ENCODE peak calls at places on chromosomes 3 and 15, in ten cellular contexts. G, O, K, T, Y, M, S, I, Z and X are unnamed samples.

GRCh38 chr15:33857726-33858125 is 110.6 kb upstream of the CHRM5 start:
- DNase-seq in O (no peak), K (no peak), Y (no peak), T (no peak), G (no peak), Z (no peak), I (no peak), M (no peak), S (no peak), X (no peak)

GRCh38 chr3:155070932-155071387 is 9.2 kb upstream of the MME start:
- DNase-seq in S (no peak), K (no peak), O (peak), Y (peak), G (no peak), I (no peak), T (no peak), Z (no peak), M (peak), X (no peak)

GRCh38 chr3:107028626-107029025 is 348.6 kb upstream of the CCDC54 start:
- DNase-seq in I (no peak), O (no peak), T (no peak), S (no peak), K (no peak), M (no peak), G (no peak), Y (no peak), Z (no peak), X (no peak)

GRCh38 chr3:106206165-106206564 is 337.4 kb upstream of the CBLB start:
- DNase-seq in T (no peak), K (no peak), S (no peak), I (no peak), G (peak), O (no peak), Z (peak), M (no peak), Y (peak), X (no peak)

GRCh38 chr15:50219820-50220219 is 37.8 kb downstream of the SLC27A2 start:
- DNase-seq in K (no peak), G (no peak), I (no peak), O (no peak), S (no peak), T (no peak), Y (peak), Z (no peak), M (no peak), X (no peak)

GRCh38 chr3:60919296-60919695 is 332.0 kb downstream of the FHIT start:
- DNase-seq in I (no peak), K (no peak), M (no peak), T (no peak), G (no peak), Z (no peak), Y (peak), S (no peak), O (no peak), X (no peak)

GRCh38 chr3:101189786-101190185 is 130.6 kb downstream of the IMPG2 start:
- DNase-seq in M (no peak), S (no peak), Z (no peak), T (no peak), Y (peak), I (no peak), O (no peak), K (no peak), G (no peak), X (no peak)

GRCh38 chr3:52079958-52080357 is 23.6 kb upstream of the DUSP7 start:
- DNase-seq in G (no peak), S (no peak), I (no peak), Y (no peak), T (no peak), M (no peak), O (no peak), Z (no peak), K (no peak), X (no peak)

GRCh38 chr3:195103623-195104022 is 167.3 kb downstream of the XXYLT1 start:
- DNase-seq in S (no peak), K (no peak), Y (no peak), G (no peak), M (no peak), Z (no peak), I (no peak), T (no peak), O (no peak), X (no peak)

GRCh38 chr15:61794276-61794675 is 266.0 kb downstream of the VPS13C start:
- DNase-seq in O (no peak), Y (peak), G (no peak), T (no peak), K (no peak), M (no peak), I (no peak), Z (no peak), S (no peak), X (no peak)

GRCh38 chr15:27449940-27450339 is 479.0 kb downstream of the GABRG3 start:
- DNase-seq in M (no peak), O (no peak), K (no peak), I (no peak), Y (peak), T (no peak), Z (no peak), S (no peak), G (no peak), X (no peak)

GRCh38 chr15:72785452-72786243 is 2.1 kb upstream of the ADPGK start:
- DNase-seq in I (peak), Y (no peak), O (no peak), S (no peak), Z (no peak), T (no peak), K (no peak), M (no peak), G (no peak), X (no peak)

GRCh38 chr3:48406443-48407431 is 23.1 kb downstream of the PLXNB1 start:
- DNase-seq in I (no peak), K (no peak), O (no peak), S (peak), Y (no peak), Z (peak), T (no peak), G (no peak), M (peak), X (peak)

GRCh38 chr3:169133178-169134161 is 530.0 kb downstream of the MECOM start:
- DNase-seq in T (no peak), Z (no peak), G (no peak), O (no peak), I (no peak), M (no peak), K (no peak), S (no peak), Y (peak), X (no peak)

GRCh38 chr3:10546181-10546624 is 40.8 kb upstream of the ATP2B2 start:
- DNase-seq in S (no peak), M (peak), T (peak), K (no peak), G (no peak), O (no peak), Y (no peak), Z (no peak), I (peak), X (no peak)

GRCh38 chr15:52255008-52255407 is 40.6 kb downstream of the MYO5C start:
- DNase-seq in G (no peak), M (no peak), T (no peak), O (no peak), Z (no peak), Y (peak), K (no peak), S (no peak), I (no peak), X (no peak)

GRCh38 chr3:36244728-36245127 is 135.6 kb upstream of the STAC start:
- DNase-seq in K (no peak), I (no peak), M (no peak), Y (peak), O (peak), S (no peak), G (no peak), Z (no peak), T (no peak), X (no peak)

GRCh38 chr3:155983834-155984474 is 113.5 kb downstream of the GMPS start:
- DNase-seq in K (no peak), O (no peak), T (no peak), I (no peak), Z (no peak), Y (no peak), M (no peak), G (no peak), S (no peak), X (no peak)

GRCh38 chr3:100561459-100562158 is 47.8 kb upstream of the ADGRG7 start:
- DNase-seq in Y (peak), K (no peak), O (peak), G (no peak), T (no peak), M (no peak), S (no peak), Z (no peak), I (peak), X (no peak)

GRCh38 chr15:42499888-42500609 is 4.6 kb downstream of the SNAP23 start:
- DNase-seq in S (no peak), T (no peak), K (no peak), M (no peak), O (no peak), I (no peak), Z (no peak), G (no peak), Y (no peak), X (no peak)

GRCh38 chr3:178028933-178029332 is 507.3 kb upstream of the KCNMB2 start:
- DNase-seq in M (no peak), O (no peak), T (no peak), Z (no peak), K (no peak), S (no peak), G (no peak), I (no peak), Y (no peak), X (no peak)

GRCh38 chr3:29186131-29186599 is 94.7 kb upstream of the RBMS3 start:
- DNase-seq in Y (peak), K (no peak), O (peak), Z (no peak), S (no peak), G (no peak), T (no peak), M (no peak), I (no peak), X (no peak)

GRCh38 chr15:82646250-82647044 is 716 bp downstream of the CPEB1 start:
- DNase-seq in I (peak), G (no peak), M (no peak), O (no peak), S (no peak), T (peak), Z (no peak), Y (no peak), K (no peak), X (no peak)

GRCh38 chr3:102668247-102668646 is 233.4 kb downstream of the ZPLD1 start:
- DNase-seq in Z (no peak), G (no peak), S (no peak), T (no peak), M (no peak), O (no peak), K (no peak), Y (no peak), I (no peak), X (no peak)

GRCh38 chr3:25604107-25604805 is 60.5 kb downstream of the TOP2B start:
- DNase-seq in K (no peak), Y (peak), I (no peak), M (no peak), Z (no peak), G (no peak), S (no peak), O (no peak), T (no peak), X (peak)

GRCh38 chr15:92037446-92037845 is 183.9 kb downstream of the SLCO3A1 start:
- DNase-seq in Z (no peak), Y (no peak), M (no peak), S (no peak), G (no peak), K (no peak), O (no peak), I (no peak), T (no peak), X (no peak)

GRCh38 chr3:180913582-180914404 is 1.3 kb downstream of the FXR1 start:
- DNase-seq in T (no peak), G (no peak), Y (no peak), M (no peak), I (no peak), O (no peak), S (no peak), K (no peak), Z (no peak), X (no peak)

GRCh38 chr3:46845397-46845859 is 17.8 kb downstream of the MYL3 start:
- DNase-seq in K (peak), O (peak), S (peak), Y (no peak), T (no peak), Z (peak), G (no peak), M (peak), I (no peak), X (peak)

GRCh38 chr15:66965201-66965900 is 100.1 kb upstream of the SMAD3 start:
- DNase-seq in G (no peak), Z (no peak), T (no peak), I (no peak), M (peak), Y (no peak), O (no peak), K (no peak), S (peak), X (no peak)

GRCh38 chr3:179452166-179452544 is 885 bp upstream of the GNB4 start:
- DNase-seq in Z (no peak), G (no peak), Y (peak), T (no peak), O (no peak), M (no peak), S (no peak), K (no peak), I (no peak), X (no peak)

DNA sequence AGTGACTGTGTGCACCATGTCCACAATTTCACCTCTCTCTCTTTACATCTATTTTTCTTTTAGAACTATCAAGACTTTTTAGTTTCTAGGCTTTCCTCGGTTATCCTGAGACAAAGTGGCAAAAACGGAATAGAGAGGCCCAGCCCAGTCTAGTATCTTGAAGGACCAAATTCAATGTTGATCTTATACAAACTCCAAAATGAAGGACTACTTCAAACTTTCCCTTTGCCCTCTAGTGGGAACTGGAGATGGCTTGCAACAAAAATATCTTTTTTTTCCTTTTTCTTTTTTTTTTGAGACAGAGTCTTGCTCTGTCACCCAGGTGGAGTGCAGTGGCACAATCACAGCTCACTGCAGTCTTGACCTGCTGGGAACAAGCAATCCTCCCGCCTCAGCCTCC is 338.5 kb upstream of the UMPS start:
- DNase-seq in M (no peak), S (no peak), Z (no peak), K (no peak), I (no peak), G (no peak), Y (no peak), T (no peak), O (no peak), X (no peak)
- TF ChIP-seq CTCF in M (no peak), S (no peak), Z (no peak), K (no peak), I (peak), G (no peak), Y (peak), T (no peak), O (no peak), X (no peak)

GRCh38 chr15:96860746-96861145 is 530.2 kb downstream of the NR2F2 start:
- DNase-seq in Y (no peak), G (no peak), I (no peak), K (no peak), O (no peak), T (no peak), S (no peak), M (no peak), Z (no peak), X (no peak)
- TF ChIP-seq CTCF in Y (peak), G (no peak), I (no peak), K (no peak), O (no peak), T (no peak), S (no peak), M (no peak), Z (no peak), X (no peak)

DNA sequence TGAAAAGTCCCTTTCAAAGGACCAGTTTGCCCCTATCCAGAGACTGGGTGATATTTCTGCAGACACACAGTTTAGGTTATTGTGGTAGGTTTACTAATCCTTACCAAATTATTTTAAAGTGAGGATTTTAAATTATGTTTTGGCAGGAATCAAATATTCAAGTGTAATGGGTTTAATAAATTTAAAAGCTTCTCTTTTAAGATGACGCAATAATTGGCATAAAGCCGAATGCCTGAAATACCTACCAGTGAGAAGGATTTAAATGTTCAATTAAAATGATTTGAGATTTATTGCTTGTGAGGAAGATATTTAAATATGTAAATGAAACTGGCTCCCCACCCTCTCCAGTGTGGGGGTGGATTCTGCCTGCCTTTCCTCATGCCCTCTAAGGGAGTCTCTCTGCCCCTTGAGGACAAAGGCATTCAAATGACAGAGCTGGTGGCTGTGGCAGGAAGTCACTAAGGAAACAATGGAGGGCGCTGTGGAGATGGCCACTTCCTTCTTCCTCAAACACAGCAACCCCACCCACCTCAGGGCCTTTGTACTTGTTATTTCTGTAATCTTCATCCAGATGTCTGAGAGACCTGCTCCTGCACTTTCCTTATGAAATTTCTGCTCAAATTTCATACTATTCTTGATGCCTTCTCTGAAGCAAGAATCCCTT is 131.7 kb downstream of the TNIK start:
- DNase-seq in K (no peak), T (no peak), Z (peak), Y (peak), M (no peak), G (peak), S (no peak), I (peak), O (no peak), X (peak)
- TF ChIP-seq CTCF in K (no peak), T (peak), Z (no peak), Y (no peak), M (no peak), G (no peak), S (no peak), I (peak), O (peak), X (peak)

DNA sequence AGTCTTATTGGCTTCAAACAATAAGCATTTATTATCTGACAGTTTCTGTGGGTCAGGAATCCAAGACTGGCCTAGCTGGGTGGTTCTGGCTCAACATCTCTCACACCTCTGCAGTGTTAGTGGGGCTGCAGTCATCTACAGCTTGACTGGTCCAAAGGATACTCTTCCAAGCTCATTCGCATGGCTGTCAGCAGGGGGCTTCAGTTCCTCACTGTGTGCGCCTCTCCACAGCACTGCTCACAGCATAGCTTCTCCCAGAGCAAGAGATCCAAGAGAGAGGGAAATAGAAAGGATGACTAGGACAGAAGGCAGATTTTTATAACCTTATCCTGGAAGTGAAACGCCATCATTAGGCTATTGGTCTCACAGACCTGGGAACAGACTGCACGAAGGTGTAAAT is 64.2 kb downstream of the MAGI1 start:
- DNase-seq in S (no peak), O (no peak), M (no peak), Z (no peak), K (no peak), I (no peak), T (no peak), G (no peak), Y (no peak), X (no peak)
- TF ChIP-seq CTCF in S (no peak), O (no peak), M (no peak), Z (no peak), K (no peak), I (peak), T (no peak), G (no peak), Y (no peak), X (no peak)